ENCODE peak calls at places on chromosome 5, in ten cellular contexts. T, Y, I, M, E, R, O, G, W and H are unnamed samples.

GRCh38 chr5:27437594-27438200 is 399.3 kb upstream of the CDH9 start:
- DNase-seq in O (no peak), M (no peak), G (no peak), I (no peak), E (no peak), T (no peak), R (no peak), Y (no peak), W (peak), H (no peak)

GRCh38 chr5:34970552-34970951 is 41.2 kb downstream of the DNAJC21 start:
- DNase-seq in I (no peak), G (peak), W (no peak), Y (no peak), O (no peak), E (no peak), M (no peak), R (no peak), T (no peak), H (no peak)

GRCh38 chr5:52725065-52725746 is 62.5 kb upstream of the ITGA1 start:
- DNase-seq in O (no peak), G (no peak), I (no peak), R (no peak), W (no peak), T (peak), Y (peak), M (peak), E (peak), H (no peak)

GRCh38 chr5:160118349-160119141 is 705 bp downstream of the PWWP2A start:
- DNase-seq in O (peak), Y (no peak), W (no peak), R (no peak), T (peak), G (peak), E (peak), M (peak), I (no peak), H (no peak)

GRCh38 chr5:143629871-143630658 is 181.9 kb upstream of the HMHB1 start:
- DNase-seq in M (no peak), I (no peak), Y (peak), E (no peak), T (peak), R (no peak), O (no peak), G (peak), W (peak), H (no peak)

GRCh38 chr5:10703676-10704075 is 57.4 kb downstream of the DAP start:
- DNase-seq in M (no peak), E (peak), Y (no peak), G (no peak), O (no peak), R (no peak), T (peak), I (no peak), W (no peak), H (no peak)

GRCh38 chr5:42583322-42583721 is 160.1 kb downstream of the GHR start:
- DNase-seq in I (no peak), M (peak), R (peak), E (peak), O (peak), W (peak), G (peak), Y (peak), T (peak), H (peak)

GRCh38 chr5:95973793-95974325 is 12.2 kb upstream of the ELL2 start:
- DNase-seq in O (no peak), W (peak), I (no peak), G (peak), R (no peak), Y (peak), T (no peak), M (no peak), E (no peak), H (no peak)

GRCh38 chr5:32223972-32224608 is 50.0 kb upstream of the GOLPH3 start:
- DNase-seq in I (peak), E (no peak), T (peak), R (peak), W (peak), M (no peak), Y (peak), G (peak), O (no peak), H (peak)

GRCh38 chr5:37370864-37371726 is at the start of gene NUP155:
- DNase-seq in R (peak), I (peak), O (peak), W (peak), Y (peak), G (peak), T (peak), E (peak), M (peak), H (peak)
- TF ChIP-seq CTCF in R (no peak), I (no peak), O (no peak), W (no peak), Y (no peak), G (no peak), T (no peak), E (no peak), M (no peak), H (no peak)

DNA sequence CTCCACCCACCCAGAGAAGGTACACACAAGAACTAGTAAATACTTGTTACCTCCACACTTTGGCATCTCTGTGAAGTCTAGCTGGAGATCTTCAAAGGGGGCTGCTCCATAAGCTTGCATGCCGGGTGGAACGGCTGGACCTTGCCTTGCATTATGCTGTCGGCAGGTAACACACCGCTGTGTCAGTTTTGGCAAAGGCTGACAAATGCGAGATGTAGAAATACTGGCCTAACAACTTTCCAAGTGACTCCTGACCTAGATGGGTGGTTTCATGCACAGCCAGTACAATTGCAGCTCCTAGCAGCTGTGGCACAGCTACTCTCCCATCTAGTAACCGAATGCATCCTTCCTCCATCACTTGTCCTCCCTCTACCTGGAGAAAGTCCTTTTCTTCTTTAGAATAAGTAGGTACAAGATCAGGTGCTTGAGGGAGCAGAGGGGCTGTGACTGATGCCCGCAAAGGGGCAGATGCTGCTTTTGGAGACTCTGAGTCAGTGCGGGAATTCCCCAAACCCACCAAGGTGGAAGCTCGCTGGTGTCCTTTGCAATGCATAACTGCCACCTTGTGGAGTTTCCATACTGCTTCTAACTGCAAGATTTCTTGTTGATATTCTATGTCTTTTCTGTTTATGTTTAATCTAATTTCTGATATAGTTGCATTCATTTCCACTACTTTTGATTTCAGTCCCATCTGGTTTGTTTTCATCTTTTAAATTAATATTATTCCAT is 78.4 kb downstream of the TMEM161B start:
- DNase-seq in E (no peak), I (no peak), G (peak), W (no peak), T (no peak), R (no peak), O (no peak), Y (no peak), M (no peak), H (no peak)
- TF ChIP-seq CTCF in E (no peak), I (no peak), G (no peak), W (peak), T (no peak), R (no peak), O (no peak), Y (no peak), M (no peak), H (no peak)

GRCh38 chr5:173855995-173856656 is 32.0 kb upstream of the CPEB4 start:
- DNase-seq in R (no peak), Y (no peak), O (no peak), M (no peak), T (no peak), W (no peak), E (no peak), G (no peak), I (no peak), H (no peak)
- TF ChIP-seq CTCF in R (no peak), Y (no peak), O (no peak), M (no peak), T (no peak), W (no peak), E (no peak), G (no peak), I (no peak), H (no peak)

GRCh38 chr5:14359069-14360043 is 216.2 kb downstream of the TRIO start:
- DNase-seq in R (no peak), W (no peak), Y (no peak), E (no peak), I (no peak), T (no peak), G (no peak), M (no peak), O (no peak), H (no peak)
- TF ChIP-seq CTCF in R (no peak), W (no peak), Y (no peak), E (no peak), I (no peak), T (no peak), G (no peak), M (no peak), O (no peak), H (no peak)

GRCh38 chr5:2709996-2710689 is 41.3 kb downstream of the IRX2 start:
- DNase-seq in I (no peak), R (no peak), W (no peak), O (no peak), M (no peak), T (no peak), G (no peak), E (no peak), Y (no peak), H (no peak)

GRCh38 chr5:2708132-2708531 is 43.3 kb downstream of the IRX2 start:
- DNase-seq in O (no peak), R (no peak), M (no peak), G (no peak), Y (no peak), W (no peak), T (no peak), I (no peak), E (no peak), H (no peak)

GRCh38 chr5:2708751-2709150 is 42.7 kb downstream of the IRX2 start:
- DNase-seq in Y (no peak), T (no peak), G (no peak), W (no peak), R (no peak), O (no peak), I (no peak), E (no peak), M (no peak), H (no peak)

GRCh38 chr5:2711446-2712425 is 39.7 kb downstream of the IRX2 start:
- DNase-seq in G (no peak), T (no peak), E (no peak), O (no peak), W (no peak), R (no peak), I (no peak), Y (no peak), M (no peak), H (no peak)

GRCh38 chr5:2710910-2711309 is 40.6 kb downstream of the IRX2 start:
- DNase-seq in M (no peak), R (no peak), I (no peak), O (no peak), W (no peak), Y (no peak), T (no peak), E (no peak), G (no peak), H (no peak)
- TF ChIP-seq CTCF in M (no peak), R (no peak), I (peak), O (no peak), W (no peak), Y (no peak), T (no peak), E (no peak), G (no peak), H (peak)